ENCODE peak calls at places on chromosomes 11 and 22, in eight cellular contexts. I is foreskin fibroblast; M is stimulated activated CD8-positive, alpha-beta memory T cell treated with anti-CD3 and anti-CD28 coated beads, Interleukin-7, amount 100 ng/mL, for 1 hour; H is EL; G is psoas muscle; V is fibroblast of lung; A is posterior cingulate gyrus; C is hypothalamus. W is an unnamed sample.

GRCh38 chr22:19675428-19675827 is 38.9 kb upstream of the SEPTIN5 start:
- DNase-seq in I (no peak), V (no peak), M (no peak), H (no peak), A (no peak), G (no peak), C (no peak), W (no peak)

GRCh38 chr11:12121504-12121903 is 11.1 kb downstream of the MICAL2 start:
- DNase-seq in H (no peak), A (no peak), G (no peak), I (no peak), C (no peak), M (no peak), V (no peak), W (no peak)

GRCh38 chr11:119144825-119145476 is 3.9 kb upstream of the ABCG4 start:
- DNase-seq in H (peak), V (peak), A (no peak), I (peak), M (no peak), G (peak), C (no peak), W (peak)

GRCh38 chr11:134270250-134270714 is 5.9 kb upstream of the GLB1L3 start:
- DNase-seq in I (peak), C (no peak), G (no peak), A (no peak), M (no peak), H (no peak), V (no peak), W (no peak)

GRCh38 chr11:69383946-69384547 is 90.1 kb downstream of the MYEOV start:
- DNase-seq in C (no peak), G (no peak), V (no peak), A (no peak), I (no peak), H (no peak), M (no peak), W (no peak)

GRCh38 chr11:92759571-92760214 is 209.8 kb upstream of the MTNR1B start:
- DNase-seq in C (no peak), I (no peak), H (no peak), V (no peak), G (no peak), M (no peak), A (no peak), W (no peak)

GRCh38 chr22:32202161-32202538 is 2.7 kb downstream of the RFPL2 start:
- DNase-seq in H (no peak), C (no peak), M (no peak), G (no peak), V (no peak), A (no peak), I (no peak), W (no peak)

GRCh38 chr22:45968003-45968650 is 8.8 kb downstream of the WNT7B start:
- DNase-seq in G (no peak), V (peak), M (no peak), C (no peak), A (no peak), H (peak), I (no peak), W (no peak)

GRCh38 chr22:44995282-44995597 is 14.6 kb downstream of the PHF21B start:
- DNase-seq in M (no peak), G (no peak), A (no peak), C (no peak), H (no peak), I (no peak), V (no peak), W (no peak)

GRCh38 chr22:41382098-41382578 is 396 bp downstream of the TEF start:
- DNase-seq in V (peak), H (peak), A (peak), G (peak), C (peak), I (peak), M (peak), W (no peak)

GRCh38 chr11:393219-394033 is 583 bp upstream of the PKP3 start:
- DNase-seq in H (peak), M (no peak), C (no peak), G (no peak), V (peak), I (peak), A (no peak), W (no peak)

GRCh38 chr11:31375866-31376265 is 6.2 kb downstream of the DNAJC24 start:
- DNase-seq in G (no peak), V (no peak), C (no peak), A (no peak), H (no peak), I (no peak), M (no peak), W (no peak)

GRCh38 chr11:12318791-12319733 is 58.3 kb upstream of the PARVA start:
- DNase-seq in G (no peak), M (no peak), H (peak), I (peak), C (no peak), A (no peak), V (peak), W (no peak)

GRCh38 chr11:19547044-19547443 is 165.6 kb upstream of the NAV2 start:
- DNase-seq in I (no peak), V (no peak), C (no peak), A (no peak), M (no peak), H (no peak), G (no peak), W (no peak)

GRCh38 chr11:68353669-68354068 is 41.3 kb downstream of the LRP5 start:
- DNase-seq in C (no peak), I (no peak), A (no peak), H (no peak), V (no peak), M (no peak), G (no peak), W (no peak)

GRCh38 chr22:47090591-47091240 is 328.3 kb downstream of the TBC1D22A start:
- DNase-seq in C (no peak), V (peak), M (no peak), A (no peak), H (peak), I (peak), G (no peak), W (no peak)

GRCh38 chr11:117912497-117912896 is 16.7 kb downstream of the TMPRSS13 start:
- DNase-seq in C (no peak), G (no peak), H (no peak), A (no peak), I (no peak), V (no peak), M (no peak), W (no peak)

GRCh38 chr11:93005239-93005638 is 35.8 kb downstream of the MTNR1B start:
- DNase-seq in G (no peak), C (no peak), M (no peak), V (peak), I (peak), H (peak), A (no peak), W (peak)

GRCh38 chr22:26124991-26125725 is 44.1 kb upstream of the SEZ6L start:
- DNase-seq in M (no peak), A (no peak), H (no peak), G (no peak), I (no peak), C (no peak), V (no peak), W (no peak)

GRCh38 chr11:15843309-15843857 is 513.0 kb downstream of the SOX6 start:
- DNase-seq in G (no peak), V (peak), H (no peak), M (no peak), C (peak), I (no peak), A (peak), W (no peak)